ENCODE peak calls at places on chromosome 22, in four cellular contexts. One of them, this sample, is unnamed.
A peak's percentile ranks its signal among the peaks of the same experiment; 100 is the strongest.

GRCh38 chr22:40534379-40535188 is 101.9 kb downstream of the MRTFA start:
- DNase-seq in activated T-cell treated with anti-CD3 and anti-CD28 coated beads for 1 hour: no peak
- DNase-seq in choroid plexus epithelial cell: peak; percentile 66
- DNase-seq in T47D: no peak
- DNase-seq in this sample: no peak

GRCh38 chr22:32042924-32043323 is at the start of gene SLC5A1:
- DNase-seq in activated T-cell treated with anti-CD3 and anti-CD28 coated beads for 1 hour: no peak
- DNase-seq in choroid plexus epithelial cell: no peak
- DNase-seq in T47D: no peak
- DNase-seq in this sample: no peak

GRCh38 chr22:26452236-26453016 is 23.4 kb downstream of the ASPHD2 start:
- DNase-seq in T47D: no peak
- DNase-seq in activated T-cell treated with anti-CD3 and anti-CD28 coated beads for 1 hour: no peak
- DNase-seq in choroid plexus epithelial cell: no peak
- DNase-seq in this sample: no peak

GRCh38 chr22:37196539-37197450 is 8.7 kb upstream of the C1QTNF6 start:
- DNase-seq in T47D: peak; percentile 50
- DNase-seq in choroid plexus epithelial cell: peak; percentile 77
- DNase-seq in activated T-cell treated with anti-CD3 and anti-CD28 coated beads for 1 hour: no peak
- DNase-seq in this sample: no peak

GRCh38 chr22:30196867-30197336 is 49.7 kb downstream of the LIF start:
- DNase-seq in activated T-cell treated with anti-CD3 and anti-CD28 coated beads for 1 hour: no peak
- DNase-seq in T47D: no peak
- DNase-seq in choroid plexus epithelial cell: no peak
- DNase-seq in this sample: no peak

GRCh38 chr22:45124176-45124857 is 39.4 kb upstream of the NUP50 start:
- DNase-seq in T47D: no peak
- DNase-seq in choroid plexus epithelial cell: no peak
- DNase-seq in activated T-cell treated with anti-CD3 and anti-CD28 coated beads for 1 hour: no peak
- DNase-seq in this sample: no peak

GRCh38 chr22:22787805-22788459 is 99.7 kb upstream of the IGLL5 start:
- DNase-seq in choroid plexus epithelial cell: peak; percentile 72
- DNase-seq in activated T-cell treated with anti-CD3 and anti-CD28 coated beads for 1 hour: peak; percentile 70
- DNase-seq in T47D: peak; percentile 11
- DNase-seq in this sample: peak; percentile 75

GRCh38 chr22:30045901-30046715 is 34.2 kb upstream of the HORMAD2 start:
- DNase-seq in activated T-cell treated with anti-CD3 and anti-CD28 coated beads for 1 hour: no peak
- DNase-seq in choroid plexus epithelial cell: no peak
- DNase-seq in T47D: no peak
- DNase-seq in this sample: no peak

GRCh38 chr22:21632237-21632895 is at the start of gene CCDC116:
- DNase-seq in choroid plexus epithelial cell: no peak
- DNase-seq in T47D: peak; percentile 38
- DNase-seq in activated T-cell treated with anti-CD3 and anti-CD28 coated beads for 1 hour: peak; percentile 37
- DNase-seq in this sample: peak; percentile 61

GRCh38 chr22:43945632-43946390 is 9.4 kb upstream of the SAMM50 start:
- DNase-seq in activated T-cell treated with anti-CD3 and anti-CD28 coated beads for 1 hour: peak; percentile 62
- DNase-seq in choroid plexus epithelial cell: peak; percentile 79
- DNase-seq in T47D: no peak
- DNase-seq in this sample: peak; percentile 68

GRCh38 chr22:20526628-20527355 is 19.4 kb downstream of the MED15 start:
- DNase-seq in choroid plexus epithelial cell: peak; percentile 77
- DNase-seq in activated T-cell treated with anti-CD3 and anti-CD28 coated beads for 1 hour: no peak
- DNase-seq in T47D: no peak
- DNase-seq in this sample: no peak

GRCh38 chr22:36546092-36546804 is 17.3 kb upstream of the EIF3D start:
- DNase-seq in T47D: peak; percentile 26
- DNase-seq in choroid plexus epithelial cell: peak; percentile 72
- DNase-seq in activated T-cell treated with anti-CD3 and anti-CD28 coated beads for 1 hour: no peak
- DNase-seq in this sample: peak; percentile 13

GRCh38 chr22:39318507-39319283 is 728 bp downstream of the RPL3 start:
- DNase-seq in T47D: no peak
- DNase-seq in activated T-cell treated with anti-CD3 and anti-CD28 coated beads for 1 hour: no peak
- DNase-seq in choroid plexus epithelial cell: peak; percentile 55
- DNase-seq in this sample: no peak

GRCh38 chr22:24723111-24723510 is 51.4 kb downstream of the PIWIL3 start:
- DNase-seq in choroid plexus epithelial cell: no peak
- DNase-seq in activated T-cell treated with anti-CD3 and anti-CD28 coated beads for 1 hour: no peak
- DNase-seq in T47D: no peak
- DNase-seq in this sample: no peak

GRCh38 chr22:44277404-44278135 is 35.2 kb downstream of the SHISAL1 start:
- DNase-seq in activated T-cell treated with anti-CD3 and anti-CD28 coated beads for 1 hour: no peak
- DNase-seq in choroid plexus epithelial cell: no peak
- DNase-seq in T47D: no peak
- DNase-seq in this sample: no peak

GRCh38 chr22:23245045-23245798 is 64.9 kb downstream of the BCR start:
- DNase-seq in choroid plexus epithelial cell: peak; percentile 50
- DNase-seq in T47D: no peak
- DNase-seq in activated T-cell treated with anti-CD3 and anti-CD28 coated beads for 1 hour: no peak
- DNase-seq in this sample: no peak

GRCh38 chr22:40238425-40239344 is 61.0 kb downstream of the TNRC6B start:
- DNase-seq in activated T-cell treated with anti-CD3 and anti-CD28 coated beads for 1 hour: no peak
- DNase-seq in T47D: no peak
- DNase-seq in choroid plexus epithelial cell: peak; percentile 85
- DNase-seq in this sample: no peak

GRCh38 chr22:46070215-46070721 is 80.1 kb upstream of the PPARA start:
- DNase-seq in choroid plexus epithelial cell: peak; percentile 36
- DNase-seq in T47D: no peak
- DNase-seq in activated T-cell treated with anti-CD3 and anti-CD28 coated beads for 1 hour: no peak
- DNase-seq in this sample: no peak

GRCh38 chr22:22171357-22172218 is 73.0 kb upstream of the VPREB1 start:
- DNase-seq in T47D: no peak
- DNase-seq in choroid plexus epithelial cell: peak; percentile 18
- DNase-seq in activated T-cell treated with anti-CD3 and anti-CD28 coated beads for 1 hour: no peak
- DNase-seq in this sample: no peak

GRCh38 chr22:22838148-22838786 is 49.3 kb upstream of the IGLL5 start:
- DNase-seq in activated T-cell treated with anti-CD3 and anti-CD28 coated beads for 1 hour: no peak
- DNase-seq in choroid plexus epithelial cell: no peak
- DNase-seq in T47D: no peak
- DNase-seq in this sample: no peak

GRCh38 chr22:29617922-29618629 is 14.6 kb downstream of the NF2 start:
- DNase-seq in choroid plexus epithelial cell: peak; percentile 53
- DNase-seq in T47D: no peak
- DNase-seq in activated T-cell treated with anti-CD3 and anti-CD28 coated beads for 1 hour: no peak
- DNase-seq in this sample: no peak

This sample was measured in CD8-positive, alpha-beta T cell.